ENCODE peak calls at places on chromosomes 5 and 9, in five cellular contexts. One of them, this sample, is unnamed.

GRCh38 chr9:111431684-111432083 is 52.5 kb downstream of the ECPAS start:
- DNase-seq in RWPE1: no peak
- DNase-seq in GM18507: no peak
- DNase-seq in stimulated activated CD4-positive, alpha-beta T cell treated with anti-CD3 and anti-CD28 coated beads, TNF-alpha, amount 100 ng/mL, for 1 hour: no peak
- DNase-seq in effector CD4-positive, alpha-beta T cell: no peak
- DNase-seq in this sample: no peak

GRCh38 chr9:5587024-5587423 is 41.9 kb upstream of the RIC1 start:
- DNase-seq in RWPE1: no peak
- DNase-seq in GM18507: no peak
- DNase-seq in stimulated activated CD4-positive, alpha-beta T cell treated with anti-CD3 and anti-CD28 coated beads, TNF-alpha, amount 100 ng/mL, for 1 hour: no peak
- DNase-seq in effector CD4-positive, alpha-beta T cell: no peak
- DNase-seq in this sample: no peak

GRCh38 chr5:118553662-118554061 is 434.7 kb downstream of the DTWD2 start:
- DNase-seq in RWPE1: no peak
- DNase-seq in GM18507: no peak
- DNase-seq in stimulated activated CD4-positive, alpha-beta T cell treated with anti-CD3 and anti-CD28 coated beads, TNF-alpha, amount 100 ng/mL, for 1 hour: no peak
- DNase-seq in effector CD4-positive, alpha-beta T cell: no peak
- DNase-seq in this sample: no peak

GRCh38 chr5:10464173-10464572 is 22.5 kb downstream of the ROPN1L start:
- DNase-seq in RWPE1: no peak
- DNase-seq in GM18507: no peak
- DNase-seq in stimulated activated CD4-positive, alpha-beta T cell treated with anti-CD3 and anti-CD28 coated beads, TNF-alpha, amount 100 ng/mL, for 1 hour: no peak
- DNase-seq in effector CD4-positive, alpha-beta T cell: no peak
- DNase-seq in this sample: no peak

GRCh38 chr9:99809586-99810357 is 11.9 kb upstream of the NR4A3 start:
- DNase-seq in RWPE1: no peak
- DNase-seq in GM18507: no peak
- DNase-seq in stimulated activated CD4-positive, alpha-beta T cell treated with anti-CD3 and anti-CD28 coated beads, TNF-alpha, amount 100 ng/mL, for 1 hour: no peak
- DNase-seq in effector CD4-positive, alpha-beta T cell: no peak
- DNase-seq in this sample: no peak

GRCh38 chr5:181047921-181048320 is 7.9 kb downstream of the BTNL9 start:
- DNase-seq in RWPE1: no peak
- DNase-seq in GM18507: no peak
- DNase-seq in stimulated activated CD4-positive, alpha-beta T cell treated with anti-CD3 and anti-CD28 coated beads, TNF-alpha, amount 100 ng/mL, for 1 hour: no peak
- DNase-seq in effector CD4-positive, alpha-beta T cell: no peak
- DNase-seq in this sample: no peak

GRCh38 chr9:109972026-109973005 is 192.3 kb downstream of the PALM2AKAP2 start:
- DNase-seq in RWPE1: no peak
- DNase-seq in GM18507: no peak
- DNase-seq in stimulated activated CD4-positive, alpha-beta T cell treated with anti-CD3 and anti-CD28 coated beads, TNF-alpha, amount 100 ng/mL, for 1 hour: no peak
- DNase-seq in effector CD4-positive, alpha-beta T cell: no peak
- DNase-seq in this sample: no peak

GRCh38 chr9:90029996-90030395 is 425.2 kb downstream of the GADD45G start:
- DNase-seq in RWPE1: peak
- DNase-seq in GM18507: no peak
- DNase-seq in stimulated activated CD4-positive, alpha-beta T cell treated with anti-CD3 and anti-CD28 coated beads, TNF-alpha, amount 100 ng/mL, for 1 hour: no peak
- DNase-seq in effector CD4-positive, alpha-beta T cell: no peak
- DNase-seq in this sample: no peak

GRCh38 chr5:34606101-34606500 is 50.0 kb upstream of the RAI14 start:
- DNase-seq in RWPE1: no peak
- DNase-seq in GM18507: no peak
- DNase-seq in stimulated activated CD4-positive, alpha-beta T cell treated with anti-CD3 and anti-CD28 coated beads, TNF-alpha, amount 100 ng/mL, for 1 hour: no peak
- DNase-seq in effector CD4-positive, alpha-beta T cell: no peak
- DNase-seq in this sample: no peak

GRCh38 chr5:180990086-180990888 is 1.6 kb downstream of the BTNL3 start:
- DNase-seq in RWPE1: no peak
- DNase-seq in GM18507: peak
- DNase-seq in stimulated activated CD4-positive, alpha-beta T cell treated with anti-CD3 and anti-CD28 coated beads, TNF-alpha, amount 100 ng/mL, for 1 hour: no peak
- DNase-seq in effector CD4-positive, alpha-beta T cell: no peak
- DNase-seq in this sample: no peak

GRCh38 chr5:126814721-126815404 is 37.9 kb downstream of the LMNB1 start:
- DNase-seq in RWPE1: no peak
- DNase-seq in GM18507: no peak
- DNase-seq in stimulated activated CD4-positive, alpha-beta T cell treated with anti-CD3 and anti-CD28 coated beads, TNF-alpha, amount 100 ng/mL, for 1 hour: no peak
- DNase-seq in effector CD4-positive, alpha-beta T cell: no peak
- DNase-seq in this sample: no peak

GRCh38 chr9:30622551-30622950 is 1761.9 kb upstream of the ACO1 start:
- DNase-seq in RWPE1: no peak
- DNase-seq in GM18507: no peak
- DNase-seq in stimulated activated CD4-positive, alpha-beta T cell treated with anti-CD3 and anti-CD28 coated beads, TNF-alpha, amount 100 ng/mL, for 1 hour: no peak
- DNase-seq in effector CD4-positive, alpha-beta T cell: no peak
- DNase-seq in this sample: no peak

GRCh38 chr5:107765685-107766063 is 94.9 kb upstream of the EFNA5 start:
- DNase-seq in RWPE1: no peak
- DNase-seq in GM18507: no peak
- DNase-seq in stimulated activated CD4-positive, alpha-beta T cell treated with anti-CD3 and anti-CD28 coated beads, TNF-alpha, amount 100 ng/mL, for 1 hour: no peak
- DNase-seq in effector CD4-positive, alpha-beta T cell: no peak
- DNase-seq in this sample: no peak

GRCh38 chr9:123011878-123012528 is 21.5 kb upstream of the GPR21 start:
- DNase-seq in RWPE1: no peak
- DNase-seq in GM18507: no peak
- DNase-seq in stimulated activated CD4-positive, alpha-beta T cell treated with anti-CD3 and anti-CD28 coated beads, TNF-alpha, amount 100 ng/mL, for 1 hour: no peak
- DNase-seq in effector CD4-positive, alpha-beta T cell: no peak
- DNase-seq in this sample: no peak

GRCh38 chr9:86614871-86615849 is 260.9 kb upstream of the TUT7 start:
- DNase-seq in RWPE1: no peak
- DNase-seq in GM18507: no peak
- DNase-seq in stimulated activated CD4-positive, alpha-beta T cell treated with anti-CD3 and anti-CD28 coated beads, TNF-alpha, amount 100 ng/mL, for 1 hour: no peak
- DNase-seq in effector CD4-positive, alpha-beta T cell: no peak
- DNase-seq in this sample: no peak

GRCh38 chr5:6634788-6635430 is 1.7 kb downstream of the SRD5A1 start:
- DNase-seq in RWPE1: no peak
- DNase-seq in GM18507: no peak
- DNase-seq in stimulated activated CD4-positive, alpha-beta T cell treated with anti-CD3 and anti-CD28 coated beads, TNF-alpha, amount 100 ng/mL, for 1 hour: no peak
- DNase-seq in effector CD4-positive, alpha-beta T cell: no peak
- DNase-seq in this sample: no peak

GRCh38 chr5:141513627-141514329 is 24.9 kb downstream of the PCDHGC5 start:
- DNase-seq in RWPE1: peak
- DNase-seq in GM18507: no peak
- DNase-seq in stimulated activated CD4-positive, alpha-beta T cell treated with anti-CD3 and anti-CD28 coated beads, TNF-alpha, amount 100 ng/mL, for 1 hour: no peak
- DNase-seq in effector CD4-positive, alpha-beta T cell: peak
- DNase-seq in this sample: peak

GRCh38 chr5:137442660-137443059 is 56.5 kb downstream of the SPOCK1 start:
- DNase-seq in RWPE1: no peak
- DNase-seq in GM18507: no peak
- DNase-seq in stimulated activated CD4-positive, alpha-beta T cell treated with anti-CD3 and anti-CD28 coated beads, TNF-alpha, amount 100 ng/mL, for 1 hour: no peak
- DNase-seq in effector CD4-positive, alpha-beta T cell: no peak
- DNase-seq in this sample: no peak

GRCh38 chr5:17436766-17437221 is 61.2 kb upstream of the TAF11L2 start:
- DNase-seq in RWPE1: no peak
- DNase-seq in GM18507: no peak
- DNase-seq in stimulated activated CD4-positive, alpha-beta T cell treated with anti-CD3 and anti-CD28 coated beads, TNF-alpha, amount 100 ng/mL, for 1 hour: no peak
- DNase-seq in effector CD4-positive, alpha-beta T cell: no peak
- DNase-seq in this sample: no peak

GRCh38 chr9:23598994-23599393 is 227.0 kb downstream of the ELAVL2 start:
- DNase-seq in RWPE1: peak
- DNase-seq in GM18507: no peak
- DNase-seq in stimulated activated CD4-positive, alpha-beta T cell treated with anti-CD3 and anti-CD28 coated beads, TNF-alpha, amount 100 ng/mL, for 1 hour: no peak
- DNase-seq in effector CD4-positive, alpha-beta T cell: no peak
- DNase-seq in this sample: no peak

GRCh38 chr5:141637693-141638419 is 1.1 kb downstream of the RELL2 start:
- DNase-seq in RWPE1: peak
- DNase-seq in GM18507: no peak
- DNase-seq in stimulated activated CD4-positive, alpha-beta T cell treated with anti-CD3 and anti-CD28 coated beads, TNF-alpha, amount 100 ng/mL, for 1 hour: no peak
- DNase-seq in effector CD4-positive, alpha-beta T cell: peak
- DNase-seq in this sample: peak

GRCh38 chr9:19184144-19184917 is 46.2 kb upstream of the DENND4C start:
- DNase-seq in RWPE1: peak
- DNase-seq in GM18507: no peak
- DNase-seq in stimulated activated CD4-positive, alpha-beta T cell treated with anti-CD3 and anti-CD28 coated beads, TNF-alpha, amount 100 ng/mL, for 1 hour: peak
- DNase-seq in effector CD4-positive, alpha-beta T cell: peak
- DNase-seq in this sample: peak

GRCh38 chr5:143376911-143377838 is 26.3 kb downstream of the NR3C1 start:
- DNase-seq in RWPE1: peak
- DNase-seq in GM18507: no peak
- DNase-seq in stimulated activated CD4-positive, alpha-beta T cell treated with anti-CD3 and anti-CD28 coated beads, TNF-alpha, amount 100 ng/mL, for 1 hour: no peak
- DNase-seq in effector CD4-positive, alpha-beta T cell: no peak
- DNase-seq in this sample: no peak

GRCh38 chr9:72983512-72984021 is 30.7 kb upstream of the ALDH1A1 start:
- DNase-seq in RWPE1: no peak
- DNase-seq in GM18507: no peak
- DNase-seq in stimulated activated CD4-positive, alpha-beta T cell treated with anti-CD3 and anti-CD28 coated beads, TNF-alpha, amount 100 ng/mL, for 1 hour: no peak
- DNase-seq in effector CD4-positive, alpha-beta T cell: no peak
- DNase-seq in this sample: no peak

GRCh38 chr9:123478967-123479602 is 123.1 kb downstream of the CRB2 start:
- DNase-seq in RWPE1: no peak
- DNase-seq in GM18507: no peak
- DNase-seq in stimulated activated CD4-positive, alpha-beta T cell treated with anti-CD3 and anti-CD28 coated beads, TNF-alpha, amount 100 ng/mL, for 1 hour: no peak
- DNase-seq in effector CD4-positive, alpha-beta T cell: no peak
- DNase-seq in this sample: no peak

GRCh38 chr9:129887210-129888084 is 52.2 kb downstream of the USP20 start:
- DNase-seq in RWPE1: no peak
- DNase-seq in GM18507: no peak
- DNase-seq in stimulated activated CD4-positive, alpha-beta T cell treated with anti-CD3 and anti-CD28 coated beads, TNF-alpha, amount 100 ng/mL, for 1 hour: peak
- DNase-seq in effector CD4-positive, alpha-beta T cell: peak
- DNase-seq in this sample: peak

This sample was measured in T-helper 22 cell.